ENCODE peak calls at places on chromosomes 13 and 19, in seven cellular contexts. A is activated T-helper 1 cell treated with anti-CD3 and anti-CD28 coated beads, Interleukin-12 subunit alpha, Interleukin-12 subunit beta, Interleukin-2, Interleukin-4 antibody, amounts not matched to agents 30 ng/mL and 10 ng/mL and 1 ng/mL, durations not matched to agents 14 hours and 24 hours and 36 hours; Q is fibroblast of the conjunctiva; M is LoVo; L is GM12892; K is NCI-H2081; P is endothelial cell. V is an unnamed sample.

GRCh38 chr19:29819300-29819699 is 7.5 kb downstream of the CCNE1 start:
- DNase-seq in P (no peak), M (no peak), L (no peak), K (no peak), Q (no peak), A (no peak), V (no peak)

GRCh38 chr19:46495789-46496099 is at the start of gene PNMA8B:
- DNase-seq in Q (no peak), K (no peak), M (no peak), L (no peak), P (peak; percentile 85), A (no peak), V (no peak)

GRCh38 chr13:50805805-50806204 is 37.7 kb downstream of the DLEU7 start:
- DNase-seq in A (no peak), K (no peak), P (no peak), M (no peak), Q (no peak), L (no peak), V (no peak)

GRCh38 chr19:50480281-50481111 is 3.8 kb upstream of the GARIN5A start:
- DNase-seq in Q (no peak), M (no peak), K (no peak), P (no peak), A (no peak), L (no peak), V (no peak)

GRCh38 chr13:37918116-37919100 is 48.8 kb upstream of the TRPC4 start:
- DNase-seq in M (no peak), K (no peak), A (no peak), P (no peak), L (no peak), Q (no peak), V (no peak)

GRCh38 chr19:3450796-3451411 is 29.4 kb downstream of the SMIM24 start:
- DNase-seq in P (no peak), M (no peak), L (no peak), A (no peak), K (no peak), Q (peak; percentile 97), V (no peak)

GRCh38 chr19:38076337-38076736 is 147.7 kb downstream of the DPF1 start:
- DNase-seq in P (no peak), L (no peak), M (no peak), A (no peak), Q (no peak), K (peak; percentile 47), V (no peak)

GRCh38 chr13:44734204-44734707 is 158.1 kb upstream of the TSC22D1 start:
- DNase-seq in A (no peak), M (peak; percentile 22), P (no peak), K (peak; percentile 27), Q (peak; percentile 92), L (no peak), V (no peak)

GRCh38 chr13:97116754-97117153 is 105.4 kb upstream of the MBNL2 start:
- DNase-seq in Q (no peak), L (no peak), K (no peak), M (no peak), A (no peak), P (no peak), V (no peak)

GRCh38 chr19:1445932-1446712 is 3.8 kb upstream of the APC2 start:
- DNase-seq in Q (no peak), K (peak; percentile 32), L (no peak), P (peak; percentile 52), M (no peak), A (no peak), V (no peak)

GRCh38 chr13:54965881-54966280 is 1937.3 kb downstream of the OLFM4 start:
- DNase-seq in K (no peak), A (no peak), P (no peak), Q (no peak), L (no peak), M (no peak), V (no peak)

GRCh38 chr19:45968626-45969025 is 5.0 kb downstream of the NOVA2 start:
- DNase-seq in Q (no peak), P (no peak), K (no peak), A (no peak), L (no peak), M (no peak), V (no peak)

GRCh38 chr13:51780099-51780498 is 23.9 kb downstream of the DHRS12 start:
- DNase-seq in Q (no peak), L (no peak), P (no peak), M (no peak), K (no peak), A (no peak), V (no peak)

GRCh38 chr13:113051641-113052040 is 54.0 kb upstream of the F7 start:
- DNase-seq in P (no peak), M (no peak), L (no peak), K (no peak), A (no peak), Q (no peak), V (no peak)

GRCh38 chr19:46080561-46080960 is 39.8 kb upstream of the IGFL4 start:
- DNase-seq in L (no peak), K (no peak), A (no peak), Q (no peak), M (peak; percentile 58), P (no peak), V (no peak)

GRCh38 chr13:101013245-101013644 is 338.6 kb upstream of the TMTC4 start:
- DNase-seq in P (no peak), L (no peak), K (no peak), A (no peak), Q (no peak), M (no peak), V (no peak)

GRCh38 chr19:18745931-18746330 is 45.2 kb downstream of the COMP start:
- DNase-seq in K (no peak), M (no peak), P (no peak), L (no peak), Q (no peak), A (no peak), V (no peak)